ENCODE peak calls at places on chromosome 5, in eight cellular contexts. J is PC-3; W is right atrium auricular region; B is Peyer's patch; H is CD8-positive, alpha-beta T cell; U is heart right ventricle; P is lower lobe of right lung; E is breast epithelium. R is an unnamed sample.

GRCh38 chr5:171789353-171789752 is 3.7 kb downstream of the SMIM23 start:
- DNase-seq in J (no peak), W (no peak), B (no peak), H (no peak), U (no peak), P (no peak), E (no peak), R (no peak)

GRCh38 chr5:43033845-43034590 is 6.1 kb downstream of the ANXA2R start:
- DNase-seq in J (no peak), W (no peak), B (no peak), H (no peak), U (no peak), P (no peak), E (no peak), R (no peak)

GRCh38 chr5:170252710-170253350 is 20.0 kb downstream of the C5orf58 start:
- DNase-seq in J (no peak), W (no peak), B (no peak), H (no peak), U (no peak), P (no peak), E (no peak), R (no peak)

GRCh38 chr5:59218424-59219045 is 635.7 kb downstream of the RAB3C start:
- DNase-seq in J (peak; percentile 1), W (no peak), B (no peak), H (no peak), U (no peak), P (no peak), E (no peak), R (no peak)

GRCh38 chr5:167642779-167643517 is 648.5 kb upstream of the WWC1 start:
- DNase-seq in J (peak; percentile 76), W (no peak), B (no peak), H (no peak), U (no peak), P (no peak), E (no peak), R (no peak)

GRCh38 chr5:142201471-142201887 is 92.9 kb downstream of the NDFIP1 start:
- DNase-seq in J (peak; percentile 74), W (no peak), B (no peak), H (no peak), U (no peak), P (no peak), E (no peak), R (no peak)

GRCh38 chr5:123285122-123286011 is 137.8 kb downstream of the CEP120 start:
- DNase-seq in J (no peak), W (no peak), B (peak; percentile 47), H (no peak), U (no peak), P (no peak), E (no peak), R (no peak)

GRCh38 chr5:58258984-58259684 is 200.8 kb downstream of the PLK2 start:
- DNase-seq in J (no peak), W (no peak), B (no peak), H (no peak), U (no peak), P (no peak), E (no peak), R (no peak)

GRCh38 chr5:52783226-52783959 is 4.3 kb upstream of the ITGA1 start:
- DNase-seq in J (peak; percentile 83), W (no peak), B (no peak), H (no peak), U (no peak), P (no peak), E (no peak), R (peak; percentile 22)

GRCh38 chr5:87807783-87808182 is 395.1 kb upstream of the CCNH start:
- DNase-seq in J (no peak), W (no peak), B (no peak), H (no peak), U (no peak), P (no peak), E (no peak), R (no peak)

GRCh38 chr5:92850886-92851285 is 730.1 kb downstream of the NR2F1-AS1 start:
- DNase-seq in J (no peak), W (no peak), B (no peak), H (no peak), U (no peak), P (no peak), E (no peak), R (no peak)

GRCh38 chr5:100469780-100470179 is 65.4 kb upstream of the FAM174A start:
- DNase-seq in J (no peak), W (no peak), B (no peak), H (no peak), U (no peak), P (no peak), E (no peak), R (no peak)

GRCh38 chr5:155049569-155050383 is 36.2 kb downstream of the KIF4B start:
- DNase-seq in J (peak; percentile 31), W (no peak), B (no peak), H (no peak), U (no peak), P (no peak), E (no peak), R (no peak)
- TF ChIP-seq CTCF in J (peak; percentile 56), W (no peak), B (no peak), H (no peak), U (no peak), P (peak; percentile 15), E (no peak), R (no peak)

GRCh38 chr5:54644226-54644625 is 126.7 kb downstream of the SNX18 start:
- DNase-seq in J (peak; percentile 90), W (no peak), B (no peak), H (no peak), U (no peak), P (no peak), E (no peak), R (no peak)
- H3K27ac ChIP-seq in J (peak overlapping the region; percentile 85), W (no peak overlapping the region), B (no peak overlapping the region), H (no peak overlapping the region), U (no peak overlapping the region), P (no peak overlapping the region), E (peak overlapping the region; percentile 49), R (no peak overlapping the region)

GRCh38 chr5:149130121-149130931 is 11.0 kb upstream of the ABLIM3 start:
- DNase-seq in J (peak; percentile 85), W (no peak), B (no peak), H (no peak), U (no peak), P (no peak), E (no peak), R (no peak)
- TF ChIP-seq CTCF in J (peak; percentile 99), W (no peak), B (no peak), H (no peak), U (peak; percentile 70), P (peak; percentile 27), E (no peak), R (no peak)

DNA sequence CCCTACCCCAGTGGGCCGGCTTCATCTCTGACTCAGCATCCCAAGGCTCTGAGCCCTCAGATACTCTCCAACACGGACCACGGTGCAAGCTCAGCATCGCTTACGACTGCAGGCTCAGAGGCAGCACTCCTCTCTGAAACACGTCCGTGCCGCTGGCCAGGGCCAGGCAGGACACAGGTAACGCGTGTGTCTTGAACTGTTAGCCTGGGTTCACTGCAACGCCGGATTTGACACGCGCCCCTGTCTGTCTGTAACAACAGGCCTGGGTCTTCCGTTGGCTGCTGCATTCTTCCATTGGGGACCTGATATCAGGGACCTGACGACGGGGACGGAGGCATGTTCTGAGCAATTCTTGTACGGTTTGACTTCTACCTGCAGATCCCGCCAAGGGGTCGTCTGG is 6.4 kb downstream of the SLC6A3 start:
- DNase-seq in J (no peak), W (no peak), B (peak; percentile 30), H (peak; percentile 38), U (no peak), P (no peak), E (no peak), R (no peak)
- H3K27ac ChIP-seq in J (no peak overlapping the region), W (no peak overlapping the region), B (no peak overlapping the region), H (no peak overlapping the region), U (no peak overlapping the region), P (no peak overlapping the region), E (no peak overlapping the region), R (no peak overlapping the region)

DNA sequence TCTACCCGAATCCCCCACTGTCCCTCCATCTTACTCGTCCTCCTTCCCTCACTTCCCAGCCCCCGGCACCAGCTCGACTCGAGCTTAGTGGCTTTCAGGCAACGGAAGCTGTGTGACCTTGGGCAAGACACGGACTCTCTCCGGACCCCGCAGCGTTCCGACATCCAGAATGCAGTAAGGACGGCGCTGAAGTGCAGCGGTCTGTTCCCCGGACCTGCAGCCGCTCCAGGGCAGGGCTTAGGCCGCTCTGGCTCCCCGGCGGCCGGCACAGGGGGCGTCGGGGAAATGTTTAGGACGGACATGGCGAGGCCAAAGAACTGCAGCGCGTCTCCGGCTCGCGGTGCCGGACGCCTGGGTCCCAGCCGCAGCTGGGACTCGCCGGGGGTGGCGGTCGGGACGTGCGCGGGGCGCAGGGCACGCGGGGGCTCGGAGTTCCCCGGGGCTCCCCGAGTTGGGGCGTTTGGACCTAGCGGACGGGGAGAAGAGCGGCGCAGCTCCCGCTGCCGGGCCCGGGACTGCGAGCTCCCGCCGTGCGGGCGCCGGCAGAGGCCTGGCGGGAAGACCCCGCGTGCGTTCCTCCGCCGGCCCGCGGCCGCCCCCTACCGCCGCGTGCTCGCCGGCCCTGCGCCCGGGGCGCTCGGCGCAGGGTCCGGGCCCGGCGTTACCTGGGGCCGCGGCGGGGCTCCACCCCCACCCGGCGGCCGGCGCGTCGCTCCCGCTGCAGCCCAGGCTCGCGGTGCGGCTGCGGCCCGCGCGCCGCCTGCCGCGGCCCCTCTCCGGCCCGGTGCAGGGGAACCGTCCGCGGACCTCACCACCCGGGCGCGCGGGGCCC is 5.6 kb upstream of the RNF44 start:
- DNase-seq in J (peak; percentile 58), W (no peak), B (no peak), H (peak; percentile 67), U (no peak), P (no peak), E (no peak), R (no peak)
- TF ChIP-seq CTCF in J (no peak), W (no peak), B (peak; percentile 33), H (no peak), U (peak; percentile 17), P (no peak), E (no peak), R (peak; percentile 5)

DNA sequence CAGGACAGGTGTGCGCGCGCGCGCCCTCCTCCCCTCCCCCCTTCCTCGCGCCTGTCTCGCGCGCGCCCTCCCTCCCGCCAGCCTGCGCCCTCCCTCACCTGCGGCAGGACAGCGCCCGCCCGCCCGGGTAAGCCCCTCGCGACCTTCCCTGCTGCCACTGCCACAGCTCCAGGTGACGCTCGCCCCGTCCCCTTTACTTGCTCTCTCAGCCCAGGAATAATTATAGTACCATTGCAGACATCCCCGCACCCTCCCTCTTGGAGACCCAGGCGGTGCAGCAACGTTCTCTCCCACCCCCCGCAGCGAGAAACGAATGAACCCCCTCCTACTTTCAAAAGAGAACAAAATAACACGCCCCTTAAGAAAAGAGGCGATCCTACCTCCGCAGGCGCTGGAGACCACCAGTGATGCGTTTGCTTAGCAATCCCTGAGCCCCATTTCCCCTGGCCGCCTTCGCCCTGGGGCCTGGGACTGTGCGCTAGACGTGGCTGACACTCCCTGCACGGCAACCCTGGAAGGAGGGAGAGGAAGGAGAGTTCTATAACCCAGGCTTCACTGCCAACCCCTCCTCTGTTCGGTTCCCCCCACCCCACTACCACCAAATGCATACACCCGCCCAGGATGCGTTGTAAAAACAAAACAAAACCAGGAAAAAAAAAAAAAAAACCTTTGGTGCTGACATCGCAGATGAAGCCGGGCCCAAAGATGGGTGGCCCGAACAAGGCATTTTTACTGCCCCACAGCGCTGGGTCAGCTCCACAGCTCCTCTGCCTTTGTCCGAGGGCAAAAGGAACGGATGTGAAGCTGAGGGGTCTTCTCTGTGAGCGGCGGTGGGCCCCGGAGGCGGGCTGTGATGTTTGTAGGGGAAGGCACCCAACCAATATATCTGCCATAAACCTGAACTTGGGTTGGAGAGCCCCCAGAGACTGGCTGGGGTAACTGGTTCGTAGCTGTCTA is 5.5 kb upstream of the PURA start:
- DNase-seq in J (peak; percentile 32), W (no peak), B (peak; percentile 67), H (no peak), U (peak; percentile 18), P (peak; percentile 50), E (no peak), R (peak; percentile 90)
- H3K27ac ChIP-seq in J (peak overlapping the region; percentile 68), W (peak overlapping the region; percentile 99), B (peak overlapping the region; percentile 93), H (peak overlapping the region; percentile 98), U (peak overlapping the region; percentile 99), P (peak overlapping the region; percentile 99), E (peak overlapping the region; percentile 99), R (peak overlapping the region; percentile 97)

GRCh38 chr5:16886366-16886736 is 49.7 kb downstream of the MYO10 start:
- DNase-seq in J (no peak), W (no peak), B (no peak), H (no peak), U (no peak), P (no peak), E (no peak), R (no peak)
- TF ChIP-seq CTCF in J (no peak), W (no peak), B (no peak), H (no peak), U (no peak), P (no peak), E (no peak), R (no peak)